ENCODE peak calls at places on chromosomes 13 and 19, in five cellular contexts. S, X, I, K and Z are unnamed samples.

GRCh38 chr13:64099994-64100393 is 2684.3 kb upstream of the PCDH20 start:
- DNase-seq in S (no peak), X (no peak), I (no peak), K (no peak), Z (no peak)

GRCh38 chr19:53647350-53647749 is 15.6 kb downstream of the DPRX start:
- DNase-seq in S (no peak), X (no peak), I (no peak), K (no peak), Z (no peak)

GRCh38 chr19:4896372-4896771 is 6.3 kb downstream of the ARRDC5 start:
- DNase-seq in S (no peak), X (no peak), I (no peak), K (no peak), Z (no peak)

GRCh38 chr19:3345850-3346460 is 20.4 kb upstream of the NFIC start:
- DNase-seq in S (no peak), X (no peak), I (no peak), K (no peak), Z (no peak)

GRCh38 chr19:6969490-6969889 is 51.7 kb downstream of the MBD3L2B start:
- DNase-seq in S (no peak), X (no peak), I (no peak), K (no peak), Z (no peak)

GRCh38 chr19:38441660-38442348 is 8.3 kb downstream of the RYR1 start:
- DNase-seq in S (no peak), X (peak), I (no peak), K (no peak), Z (no peak)

GRCh38 chr19:2686347-2686746 is 16.1 kb downstream of the GNG7 start:
- DNase-seq in S (no peak), X (no peak), I (no peak), K (no peak), Z (no peak)

GRCh38 chr19:42207767-42208259 is 9.7 kb downstream of the DEDD2 start:
- DNase-seq in S (peak), X (no peak), I (peak), K (no peak), Z (no peak)

GRCh38 chr13:21674271-21675009 is 3.6 kb downstream of the FGF9 start:
- DNase-seq in S (no peak), X (peak), I (no peak), K (peak), Z (peak)

GRCh38 chr19:21934131-21934530 is 76.6 kb downstream of the ZNF208 start:
- DNase-seq in S (no peak), X (no peak), I (no peak), K (no peak), Z (no peak)

GRCh38 chr13:41332829-41333228 is 21.8 kb downstream of the NAA16 start:
- DNase-seq in S (no peak), X (no peak), I (no peak), K (no peak), Z (no peak)

GRCh38 chr19:7159105-7159933 is 89.8 kb downstream of the ZNF557 start:
- DNase-seq in S (peak), X (no peak), I (no peak), K (no peak), Z (no peak)

GRCh38 chr13:95628488-95628887 is 16.0 kb downstream of the DZIP1 start:
- DNase-seq in S (no peak), X (no peak), I (no peak), K (no peak), Z (no peak)

GRCh38 chr13:26254583-26255102 is 714 bp downstream of the CDK8 start:
- DNase-seq in S (peak), X (peak), I (peak), K (peak), Z (peak)

GRCh38 chr19:35363001-35363590 is 4.8 kb downstream of the FFAR3 start:
- DNase-seq in S (no peak), X (no peak), I (no peak), K (no peak), Z (no peak)

GRCh38 chr13:110123041-110123809 is 183.7 kb downstream of the COL4A1 start:
- DNase-seq in S (peak), X (no peak), I (no peak), K (no peak), Z (no peak)

GRCh38 chr13:110294146-110294545 is 12.8 kb downstream of the COL4A1 start:
- DNase-seq in S (no peak), X (no peak), I (no peak), K (no peak), Z (no peak)

GRCh38 chr13:112873851-112874750 is 94.9 kb upstream of the MCF2L start:
- DNase-seq in S (peak), X (peak), I (peak), K (peak), Z (peak)

GRCh38 chr13:50006426-50007135 is 8.7 kb upstream of the KCNRG start:
- DNase-seq in S (peak), X (no peak), I (no peak), K (no peak), Z (no peak)

GRCh38 chr19:53511933-53512374 is 26.0 kb upstream of the ZNF331 start:
- DNase-seq in S (peak), X (peak), I (peak), K (peak), Z (peak)

GRCh38 chr13:23724196-23724970 is 154.2 kb downstream of the TNFRSF19 start:
- DNase-seq in S (peak), X (no peak), I (no peak), K (no peak), Z (no peak)

GRCh38 chr13:48492123-48493075 is 40.5 kb downstream of the RCBTB2 start:
- DNase-seq in S (no peak), X (no peak), I (peak), K (peak), Z (no peak)

GRCh38 chr19:17328517-17329060 is 6.1 kb downstream of the ANO8 start:
- DNase-seq in S (no peak), X (peak), I (no peak), K (peak), Z (no peak)

GRCh38 chr13:40116008-40116407 is 460.5 kb downstream of the COG6 start:
- DNase-seq in S (peak), X (no peak), I (no peak), K (no peak), Z (no peak)

GRCh38 chr13:23609414-23610186 is 39.4 kb downstream of the TNFRSF19 start:
- DNase-seq in S (peak), X (no peak), I (no peak), K (no peak), Z (no peak)

GRCh38 chr19:512548-513365 is 5.5 kb downstream of the TPGS1 start:
- DNase-seq in S (no peak), X (peak), I (peak), K (no peak), Z (no peak)

GRCh38 chr13:30299746-30300145 is 7.6 kb downstream of the KATNAL1 start:
- DNase-seq in S (peak), X (no peak), I (no peak), K (no peak), Z (no peak)

GRCh38 chr13:73059460-73060250 is 850 bp downstream of the KLF5 start:
- DNase-seq in S (peak), X (no peak), I (peak), K (peak), Z (peak)

GRCh38 chr19:49971991-49972401 is 11.0 kb upstream of the SIGLEC11 start:
- DNase-seq in S (no peak), X (no peak), I (peak), K (no peak), Z (no peak)

GRCh38 chr13:99634672-99635071 is 133.4 kb downstream of the TM9SF2 start:
- DNase-seq in S (no peak), X (no peak), I (no peak), K (no peak), Z (no peak)

GRCh38 chr19:29539668-29540067 is 13.9 kb downstream of the VSTM2B start:
- DNase-seq in S (no peak), X (peak), I (no peak), K (no peak), Z (no peak)

GRCh38 chr13:109412232-109412935 is 374.0 kb downstream of the IRS2 start:
- DNase-seq in S (peak), X (peak), I (peak), K (no peak), Z (peak)

GRCh38 chr13:21707586-21707985 is 36.7 kb downstream of the FGF9 start:
- DNase-seq in S (no peak), X (no peak), I (no peak), K (no peak), Z (no peak)

GRCh38 chr19:20357921-20358320 is 190.9 kb downstream of the ZNF486 start:
- DNase-seq in S (no peak), X (no peak), I (no peak), K (no peak), Z (no peak)

GRCh38 chr19:57642396-57643046 is 9.6 kb downstream of the ZNF211 start:
- DNase-seq in S (no peak), X (no peak), I (no peak), K (no peak), Z (no peak)

GRCh38 chr19:57643734-57644133 is 10.8 kb downstream of the ZNF211 start:
- DNase-seq in S (no peak), X (no peak), I (no peak), K (no peak), Z (no peak)

GRCh38 chr19:57637379-57637778 is 4.4 kb downstream of the ZNF211 start:
- DNase-seq in S (no peak), X (no peak), I (no peak), K (no peak), Z (no peak)

DNA sequence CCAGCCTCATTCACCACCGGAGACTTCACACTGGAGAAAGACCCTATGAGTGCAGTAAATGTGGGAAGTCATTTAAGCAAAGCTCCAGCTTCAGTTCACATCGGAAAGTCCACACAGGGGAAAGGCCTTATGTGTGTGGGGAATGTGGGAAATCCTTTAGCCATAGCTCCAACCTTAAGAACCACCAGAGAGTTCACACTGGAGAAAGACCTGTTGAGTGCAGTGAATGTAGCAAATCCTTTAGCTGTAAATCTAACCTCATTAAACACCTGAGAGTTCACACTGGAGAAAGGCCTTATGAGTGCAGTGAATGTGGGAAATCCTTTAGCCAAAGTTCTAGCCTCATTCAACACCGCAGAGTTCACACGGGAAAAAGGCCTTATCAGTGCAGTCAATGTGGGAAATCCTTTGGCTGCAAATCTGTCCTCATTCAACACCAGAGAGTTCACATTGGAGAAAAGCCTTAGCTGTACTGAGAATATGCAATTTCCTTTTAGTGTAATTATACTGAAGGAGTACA is 8.8 kb downstream of the ZNF211 start:
- DNase-seq in S (no peak), X (peak), I (no peak), K (no peak), Z (no peak)
- TF ChIP-seq CTCF in S (no peak), X (no peak), I (no peak), K (no peak), Z (no peak)

DNA sequence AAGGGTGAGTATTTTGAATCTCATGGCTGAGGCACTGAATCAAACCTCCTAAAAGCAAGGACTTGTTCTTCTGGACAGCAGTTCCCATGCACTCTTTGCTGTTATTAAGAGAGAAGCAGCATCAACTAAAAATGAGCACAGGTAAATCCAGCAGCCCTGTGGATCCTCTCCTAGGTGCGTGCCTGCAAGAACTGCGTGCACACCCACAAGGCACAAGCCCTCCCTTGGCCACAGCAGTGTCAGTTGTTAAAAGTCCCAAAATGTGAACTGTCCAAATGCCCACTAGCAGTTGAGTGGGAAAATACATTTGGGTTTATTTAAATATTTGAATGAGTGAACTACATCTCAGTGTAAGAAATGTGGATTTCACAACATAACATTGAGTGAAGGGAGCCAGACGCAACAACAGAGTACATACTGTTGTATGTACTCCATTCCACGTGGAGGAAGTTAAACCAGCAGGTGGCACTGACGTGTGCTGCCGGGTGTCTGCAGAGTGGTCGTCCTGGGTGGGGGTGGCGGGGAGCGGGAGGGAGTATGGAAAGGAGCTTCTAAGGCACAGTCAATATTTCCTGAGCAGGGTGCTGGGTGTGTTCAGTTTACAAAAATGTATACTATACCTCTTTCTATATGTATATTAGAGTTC is 266.4 kb downstream of the NALCN start:
- DNase-seq in S (peak), X (no peak), I (no peak), K (no peak), Z (no peak)
- TF ChIP-seq CTCF in S (peak), X (peak), I (peak), K (no peak), Z (peak)

DNA sequence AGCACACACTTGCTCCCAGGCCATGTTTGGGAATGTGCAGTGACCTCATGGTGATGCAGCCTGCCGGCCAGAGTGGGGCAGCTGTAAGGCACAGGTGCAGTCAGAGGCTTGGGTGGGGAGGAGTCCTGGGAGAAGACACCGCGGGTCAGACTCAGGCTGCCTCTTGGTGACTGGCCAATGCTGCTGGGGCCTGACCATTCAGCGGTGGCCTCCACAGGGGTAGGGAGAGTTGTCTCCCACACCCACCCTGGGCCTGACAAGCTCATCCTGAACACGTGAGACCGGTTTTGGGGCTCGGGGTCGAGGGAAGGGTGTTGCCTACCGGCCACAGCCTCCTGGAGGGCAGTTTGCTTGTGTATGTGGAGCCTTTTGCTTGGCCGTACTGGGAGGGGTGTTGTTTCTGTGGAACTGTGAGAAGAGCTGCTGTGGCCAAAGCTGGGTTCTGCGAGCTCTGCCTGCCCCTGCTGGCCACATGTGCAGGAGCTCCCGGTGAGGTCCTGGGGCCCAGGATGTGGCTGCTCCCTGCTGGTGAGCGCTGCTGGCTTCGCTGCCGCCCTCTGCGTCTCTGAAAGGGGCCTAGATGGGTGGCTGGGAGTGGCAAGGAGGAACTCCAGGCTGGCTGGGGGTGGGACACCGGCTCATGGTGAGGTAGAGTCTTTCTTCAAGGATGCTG is 22.1 kb downstream of the UPF1 start:
- DNase-seq in S (no peak), X (no peak), I (no peak), K (no peak), Z (no peak)
- TF ChIP-seq CTCF in S (no peak), X (peak), I (no peak), K (no peak), Z (peak)

GRCh38 chr13:55990631-55991030 is 1150.1 kb upstream of the PRR20A start:
- DNase-seq in S (no peak), X (no peak), I (no peak), K (no peak), Z (no peak)
- TF ChIP-seq CTCF in S (no peak), X (no peak), I (no peak), K (no peak), Z (no peak)

GRCh38 chr13:77820431-77821149 is 98.0 kb downstream of the EDNRB start:
- DNase-seq in S (no peak), X (no peak), I (no peak), K (no peak), Z (no peak)
- TF ChIP-seq CTCF in S (no peak), X (no peak), I (no peak), K (no peak), Z (no peak)

DNA sequence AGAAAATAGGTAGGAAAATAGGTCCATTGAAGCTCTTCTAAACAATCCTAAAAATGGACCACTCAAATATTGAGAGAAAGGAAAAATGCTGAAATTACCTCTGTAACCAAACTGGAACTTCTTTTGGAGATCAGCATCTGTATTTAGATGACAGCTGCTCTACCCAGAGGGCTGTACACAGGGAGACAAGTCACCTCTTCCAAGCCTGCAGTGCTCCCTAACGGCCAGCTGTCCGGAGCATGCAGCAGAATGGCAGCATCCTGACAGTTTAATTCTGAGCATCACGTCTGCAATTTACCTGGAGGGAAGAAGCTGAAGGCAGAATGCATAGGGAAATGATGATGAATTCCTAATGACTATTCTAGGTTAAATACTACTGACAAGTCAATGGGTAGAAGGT is 62.8 kb upstream of the DIAPH3 start:
- DNase-seq in S (peak), X (no peak), I (no peak), K (no peak), Z (no peak)
- TF ChIP-seq CTCF in S (peak), X (peak), I (no peak), K (no peak), Z (peak)